ENCODE peak calls at places on chromosomes 13 and 19, in four cellular contexts. One of them, this sample, is unnamed.

GRCh38 chr13:111210082-111210481 is 95.0 kb downstream of the ARHGEF7 start:
- DNase-seq in effector memory CD4-positive, alpha-beta T cell: no peak
- DNase-seq in NCI-H1417: no peak
- DNase-seq in Calu3: no peak
- DNase-seq in this sample: no peak

GRCh38 chr13:20209937-20210336 is 17.2 kb upstream of the GJB2 start:
- DNase-seq in effector memory CD4-positive, alpha-beta T cell: no peak
- DNase-seq in NCI-H1417: no peak
- DNase-seq in Calu3: no peak
- DNase-seq in this sample: no peak

GRCh38 chr13:41516166-41516565 is 58.8 kb downstream of the RGCC start:
- DNase-seq in effector memory CD4-positive, alpha-beta T cell: no peak
- DNase-seq in NCI-H1417: no peak
- DNase-seq in Calu3: no peak
- DNase-seq in this sample: no peak

GRCh38 chr19:1270168-1270853 is 1.2 kb downstream of the CIRBP start:
- DNase-seq in effector memory CD4-positive, alpha-beta T cell: no peak
- DNase-seq in NCI-H1417: no peak
- DNase-seq in Calu3: no peak
- DNase-seq in this sample: peak; percentile 72

GRCh38 chr19:45890877-45891276 is 4.9 kb upstream of the IRF2BP1 start:
- DNase-seq in effector memory CD4-positive, alpha-beta T cell: no peak
- DNase-seq in NCI-H1417: no peak
- DNase-seq in Calu3: no peak
- DNase-seq in this sample: no peak

GRCh38 chr19:55157064-55157908 is at the start of gene TNNI3:
- DNase-seq in effector memory CD4-positive, alpha-beta T cell: no peak
- DNase-seq in NCI-H1417: no peak
- DNase-seq in Calu3: no peak
- DNase-seq in this sample: no peak

GRCh38 chr19:47486900-47487299 is 2.9 kb upstream of the KPTN start:
- DNase-seq in effector memory CD4-positive, alpha-beta T cell: no peak
- DNase-seq in NCI-H1417: no peak
- DNase-seq in Calu3: no peak
- DNase-seq in this sample: no peak

GRCh38 chr13:53782400-53783030 is 753.9 kb downstream of the OLFM4 start:
- DNase-seq in effector memory CD4-positive, alpha-beta T cell: no peak
- DNase-seq in NCI-H1417: peak; percentile 89
- DNase-seq in Calu3: peak; percentile 19
- DNase-seq in this sample: peak; percentile 14

GRCh38 chr13:20044086-20044485 is 85.6 kb downstream of the ZMYM2 start:
- DNase-seq in effector memory CD4-positive, alpha-beta T cell: no peak
- DNase-seq in NCI-H1417: no peak
- DNase-seq in Calu3: no peak
- DNase-seq in this sample: peak; percentile 86

GRCh38 chr13:71378992-71379905 is 487.8 kb downstream of the DACH1 start:
- DNase-seq in effector memory CD4-positive, alpha-beta T cell: no peak
- DNase-seq in NCI-H1417: no peak
- DNase-seq in Calu3: no peak
- DNase-seq in this sample: no peak

GRCh38 chr13:100382787-100383186 is 205.8 kb downstream of the GGACT start:
- DNase-seq in effector memory CD4-positive, alpha-beta T cell: no peak
- DNase-seq in NCI-H1417: no peak
- DNase-seq in Calu3: no peak
- DNase-seq in this sample: no peak

GRCh38 chr13:99310382-99311031 is 3.3 kb upstream of the GPR183 start:
- DNase-seq in effector memory CD4-positive, alpha-beta T cell: no peak
- DNase-seq in NCI-H1417: no peak
- DNase-seq in Calu3: no peak
- DNase-seq in this sample: no peak

GRCh38 chr19:28012361-28012760 is 1200.6 kb downstream of the UQCRFS1 start:
- DNase-seq in effector memory CD4-positive, alpha-beta T cell: no peak
- DNase-seq in NCI-H1417: no peak
- DNase-seq in Calu3: no peak
- DNase-seq in this sample: no peak

GRCh38 chr19:49387936-49388372 is at the start of gene KASH5:
- DNase-seq in effector memory CD4-positive, alpha-beta T cell: peak; percentile 82
- DNase-seq in NCI-H1417: peak; percentile 24
- DNase-seq in Calu3: no peak
- DNase-seq in this sample: peak; percentile 83

GRCh38 chr13:98004107-98004506 is 50.6 kb downstream of the IPO5 start:
- DNase-seq in effector memory CD4-positive, alpha-beta T cell: no peak
- DNase-seq in NCI-H1417: no peak
- DNase-seq in Calu3: no peak
- DNase-seq in this sample: no peak

GRCh38 chr13:53901593-53901992 is 873.0 kb downstream of the OLFM4 start:
- DNase-seq in effector memory CD4-positive, alpha-beta T cell: no peak
- DNase-seq in NCI-H1417: no peak
- DNase-seq in Calu3: no peak
- DNase-seq in this sample: no peak

GRCh38 chr13:23480324-23480723 is 46.8 kb upstream of the SACS start:
- DNase-seq in effector memory CD4-positive, alpha-beta T cell: no peak
- DNase-seq in NCI-H1417: no peak
- DNase-seq in Calu3: no peak
- DNase-seq in this sample: no peak

GRCh38 chr13:36788276-36788675 is 30.7 kb upstream of the RFXAP start:
- DNase-seq in effector memory CD4-positive, alpha-beta T cell: no peak
- DNase-seq in NCI-H1417: no peak
- DNase-seq in Calu3: no peak
- DNase-seq in this sample: no peak

GRCh38 chr19:3397266-3398022 is 31.1 kb downstream of the NFIC start:
- DNase-seq in effector memory CD4-positive, alpha-beta T cell: no peak
- DNase-seq in NCI-H1417: no peak
- DNase-seq in Calu3: peak; percentile 73
- DNase-seq in this sample: peak; percentile 80

GRCh38 chr19:46015961-46016425 is 6.9 kb downstream of the PGLYRP1 start:
- DNase-seq in effector memory CD4-positive, alpha-beta T cell: peak; percentile 38
- DNase-seq in NCI-H1417: no peak
- DNase-seq in Calu3: no peak
- DNase-seq in this sample: peak; percentile 13

GRCh38 chr13:25065974-25066770 is 29.8 kb upstream of the PABPC3 start:
- DNase-seq in effector memory CD4-positive, alpha-beta T cell: no peak
- DNase-seq in NCI-H1417: no peak
- DNase-seq in Calu3: no peak
- DNase-seq in this sample: no peak

GRCh38 chr13:48843630-48844380 is 131.9 kb upstream of the FNDC3A start:
- DNase-seq in effector memory CD4-positive, alpha-beta T cell: no peak
- DNase-seq in NCI-H1417: no peak
- DNase-seq in Calu3: no peak
- DNase-seq in this sample: no peak

GRCh38 chr13:42078113-42078769 is 29.8 kb downstream of the DGKH start:
- DNase-seq in effector memory CD4-positive, alpha-beta T cell: no peak
- DNase-seq in NCI-H1417: no peak
- DNase-seq in Calu3: no peak
- DNase-seq in this sample: no peak

GRCh38 chr13:40812724-40813445 is 23.5 kb downstream of the SLC25A15 start:
- DNase-seq in effector memory CD4-positive, alpha-beta T cell: no peak
- DNase-seq in NCI-H1417: no peak
- DNase-seq in Calu3: no peak
- DNase-seq in this sample: no peak

GRCh38 chr13:112119192-112120030 is 52.5 kb downstream of the SOX1 start:
- DNase-seq in effector memory CD4-positive, alpha-beta T cell: no peak
- DNase-seq in NCI-H1417: no peak
- DNase-seq in Calu3: no peak
- DNase-seq in this sample: no peak

GRCh38 chr13:77698211-77699058 is 948 bp downstream of the SLAIN1 start:
- DNase-seq in effector memory CD4-positive, alpha-beta T cell: peak; percentile 27
- DNase-seq in NCI-H1417: peak; percentile 59
- DNase-seq in Calu3: peak; percentile 1
- DNase-seq in this sample: peak; percentile 49

GRCh38 chr13:92172191-92172590 is 773.8 kb downstream of the GPC5 start:
- DNase-seq in effector memory CD4-positive, alpha-beta T cell: no peak
- DNase-seq in NCI-H1417: no peak
- DNase-seq in Calu3: no peak
- DNase-seq in this sample: no peak

GRCh38 chr13:106186366-106187030 is 349.0 kb downstream of the EFNB2 start:
- DNase-seq in effector memory CD4-positive, alpha-beta T cell: no peak
- DNase-seq in NCI-H1417: no peak
- DNase-seq in Calu3: no peak
- DNase-seq in this sample: no peak

GRCh38 chr13:46515793-46516192 is 37.2 kb upstream of the LRCH1 start:
- DNase-seq in effector memory CD4-positive, alpha-beta T cell: no peak
- DNase-seq in NCI-H1417: no peak
- DNase-seq in Calu3: no peak
- DNase-seq in this sample: no peak

This sample was measured in thyroid gland.